ENCODE peak calls at places on chromosomes 3 and 15, in seven cellular contexts. One of them, this sample, is unnamed.

GRCh38 chr15:29172742-29173725 is 96.6 kb downstream of the NSMCE3 start:
- DNase-seq in HCEC 1CT: no peak
- DNase-seq in CD4-positive, alpha-beta T cell: no peak
- DNase-seq in neuronal stem cell: no peak
- DNase-seq in activated CD4-positive, alpha-beta T cell treated with anti-CD3 and anti-CD28 coated beads, Interleukin-2, amount 50 U/mL, for 48 hours: no peak
- DNase-seq in activated gamma-delta T cell treated with anti-CD3 and anti-CD28 coated beads, Interleukin-2, amount 50 U/mL, for 16 hours: no peak
- DNase-seq in substantia nigra: no peak
- DNase-seq in this sample: no peak

GRCh38 chr15:26391556-26392229 is 381.2 kb downstream of the GABRB3 start:
- DNase-seq in activated gamma-delta T cell treated with anti-CD3 and anti-CD28 coated beads, Interleukin-2, amount 50 U/mL, for 16 hours: no peak
- DNase-seq in HCEC 1CT: no peak
- DNase-seq in activated CD4-positive, alpha-beta T cell treated with anti-CD3 and anti-CD28 coated beads, Interleukin-2, amount 50 U/mL, for 48 hours: no peak
- DNase-seq in substantia nigra: no peak
- DNase-seq in CD4-positive, alpha-beta T cell: no peak
- DNase-seq in neuronal stem cell: no peak
- DNase-seq in this sample: no peak

GRCh38 chr3:56758539-56758981 is 43.2 kb downstream of the ARHGEF3 start:
- DNase-seq in CD4-positive, alpha-beta T cell: peak; percentile 7
- DNase-seq in neuronal stem cell: no peak
- DNase-seq in activated CD4-positive, alpha-beta T cell treated with anti-CD3 and anti-CD28 coated beads, Interleukin-2, amount 50 U/mL, for 48 hours: peak; percentile 22
- DNase-seq in HCEC 1CT: peak; percentile 92
- DNase-seq in activated gamma-delta T cell treated with anti-CD3 and anti-CD28 coated beads, Interleukin-2, amount 50 U/mL, for 16 hours: peak; percentile 2
- DNase-seq in substantia nigra: no peak
- DNase-seq in this sample: no peak

GRCh38 chr3:146540236-146540635 is 4.2 kb downstream of the PLSCR1 start:
- DNase-seq in activated gamma-delta T cell treated with anti-CD3 and anti-CD28 coated beads, Interleukin-2, amount 50 U/mL, for 16 hours: no peak
- DNase-seq in CD4-positive, alpha-beta T cell: no peak
- DNase-seq in HCEC 1CT: no peak
- DNase-seq in neuronal stem cell: no peak
- DNase-seq in substantia nigra: no peak
- DNase-seq in activated CD4-positive, alpha-beta T cell treated with anti-CD3 and anti-CD28 coated beads, Interleukin-2, amount 50 U/mL, for 48 hours: no peak
- DNase-seq in this sample: no peak

GRCh38 chr3:12932754-12933153 is 91.4 kb upstream of the RPL32 start:
- DNase-seq in CD4-positive, alpha-beta T cell: no peak
- DNase-seq in substantia nigra: no peak
- DNase-seq in neuronal stem cell: no peak
- DNase-seq in HCEC 1CT: no peak
- DNase-seq in activated gamma-delta T cell treated with anti-CD3 and anti-CD28 coated beads, Interleukin-2, amount 50 U/mL, for 16 hours: no peak
- DNase-seq in activated CD4-positive, alpha-beta T cell treated with anti-CD3 and anti-CD28 coated beads, Interleukin-2, amount 50 U/mL, for 48 hours: no peak
- DNase-seq in this sample: no peak

GRCh38 chr3:38582941-38583645 is 66.4 kb downstream of the SCN5A start:
- DNase-seq in neuronal stem cell: no peak
- DNase-seq in activated CD4-positive, alpha-beta T cell treated with anti-CD3 and anti-CD28 coated beads, Interleukin-2, amount 50 U/mL, for 48 hours: no peak
- DNase-seq in activated gamma-delta T cell treated with anti-CD3 and anti-CD28 coated beads, Interleukin-2, amount 50 U/mL, for 16 hours: no peak
- DNase-seq in HCEC 1CT: no peak
- DNase-seq in CD4-positive, alpha-beta T cell: no peak
- DNase-seq in substantia nigra: no peak
- DNase-seq in this sample: no peak

GRCh38 chr3:46934067-46934466 is 42.5 kb downstream of the CCDC12 start:
- DNase-seq in CD4-positive, alpha-beta T cell: no peak
- DNase-seq in neuronal stem cell: no peak
- DNase-seq in substantia nigra: no peak
- DNase-seq in HCEC 1CT: no peak
- DNase-seq in activated gamma-delta T cell treated with anti-CD3 and anti-CD28 coated beads, Interleukin-2, amount 50 U/mL, for 16 hours: no peak
- DNase-seq in activated CD4-positive, alpha-beta T cell treated with anti-CD3 and anti-CD28 coated beads, Interleukin-2, amount 50 U/mL, for 48 hours: no peak
- DNase-seq in this sample: no peak

GRCh38 chr15:26773485-26773877 is 615 bp upstream of the GABRB3 start:
- DNase-seq in substantia nigra: no peak
- DNase-seq in CD4-positive, alpha-beta T cell: no peak
- DNase-seq in HCEC 1CT: no peak
- DNase-seq in activated gamma-delta T cell treated with anti-CD3 and anti-CD28 coated beads, Interleukin-2, amount 50 U/mL, for 16 hours: no peak
- DNase-seq in activated CD4-positive, alpha-beta T cell treated with anti-CD3 and anti-CD28 coated beads, Interleukin-2, amount 50 U/mL, for 48 hours: no peak
- DNase-seq in neuronal stem cell: no peak
- DNase-seq in this sample: no peak

GRCh38 chr15:61119556-61119955 is 109.5 kb downstream of the RORA start:
- DNase-seq in substantia nigra: no peak
- DNase-seq in activated gamma-delta T cell treated with anti-CD3 and anti-CD28 coated beads, Interleukin-2, amount 50 U/mL, for 16 hours: no peak
- DNase-seq in CD4-positive, alpha-beta T cell: no peak
- DNase-seq in activated CD4-positive, alpha-beta T cell treated with anti-CD3 and anti-CD28 coated beads, Interleukin-2, amount 50 U/mL, for 48 hours: no peak
- DNase-seq in neuronal stem cell: no peak
- DNase-seq in HCEC 1CT: no peak
- DNase-seq in this sample: no peak

GRCh38 chr3:40490916-40491315 is 14.0 kb downstream of the ZNF619 start:
- DNase-seq in activated gamma-delta T cell treated with anti-CD3 and anti-CD28 coated beads, Interleukin-2, amount 50 U/mL, for 16 hours: no peak
- DNase-seq in HCEC 1CT: no peak
- DNase-seq in CD4-positive, alpha-beta T cell: no peak
- DNase-seq in substantia nigra: no peak
- DNase-seq in activated CD4-positive, alpha-beta T cell treated with anti-CD3 and anti-CD28 coated beads, Interleukin-2, amount 50 U/mL, for 48 hours: no peak
- DNase-seq in neuronal stem cell: no peak
- DNase-seq in this sample: no peak

GRCh38 chr15:52257734-52258062 is 37.9 kb downstream of the MYO5C start:
- DNase-seq in activated CD4-positive, alpha-beta T cell treated with anti-CD3 and anti-CD28 coated beads, Interleukin-2, amount 50 U/mL, for 48 hours: no peak
- DNase-seq in neuronal stem cell: peak; percentile 26
- DNase-seq in HCEC 1CT: no peak
- DNase-seq in activated gamma-delta T cell treated with anti-CD3 and anti-CD28 coated beads, Interleukin-2, amount 50 U/mL, for 16 hours: no peak
- DNase-seq in CD4-positive, alpha-beta T cell: no peak
- DNase-seq in substantia nigra: no peak
- DNase-seq in this sample: no peak

GRCh38 chr15:101432982-101433381 is 56.5 kb downstream of the PCSK6 start:
- DNase-seq in activated gamma-delta T cell treated with anti-CD3 and anti-CD28 coated beads, Interleukin-2, amount 50 U/mL, for 16 hours: no peak
- DNase-seq in HCEC 1CT: no peak
- DNase-seq in substantia nigra: no peak
- DNase-seq in CD4-positive, alpha-beta T cell: no peak
- DNase-seq in neuronal stem cell: no peak
- DNase-seq in activated CD4-positive, alpha-beta T cell treated with anti-CD3 and anti-CD28 coated beads, Interleukin-2, amount 50 U/mL, for 48 hours: no peak
- DNase-seq in this sample: no peak

GRCh38 chr3:71723452-71724170 is 1.6 kb downstream of the EIF4E3 start:
- DNase-seq in activated CD4-positive, alpha-beta T cell treated with anti-CD3 and anti-CD28 coated beads, Interleukin-2, amount 50 U/mL, for 48 hours: peak; percentile 33
- DNase-seq in HCEC 1CT: no peak
- DNase-seq in neuronal stem cell: no peak
- DNase-seq in substantia nigra: no peak
- DNase-seq in CD4-positive, alpha-beta T cell: peak; percentile 43
- DNase-seq in activated gamma-delta T cell treated with anti-CD3 and anti-CD28 coated beads, Interleukin-2, amount 50 U/mL, for 16 hours: peak; percentile 37
- DNase-seq in this sample: no peak

GRCh38 chr3:126549861-126550487 is 8.8 kb downstream of the C3orf22 start:
- DNase-seq in substantia nigra: no peak
- DNase-seq in CD4-positive, alpha-beta T cell: no peak
- DNase-seq in HCEC 1CT: no peak
- DNase-seq in activated gamma-delta T cell treated with anti-CD3 and anti-CD28 coated beads, Interleukin-2, amount 50 U/mL, for 16 hours: no peak
- DNase-seq in neuronal stem cell: no peak
- DNase-seq in activated CD4-positive, alpha-beta T cell treated with anti-CD3 and anti-CD28 coated beads, Interleukin-2, amount 50 U/mL, for 48 hours: no peak
- DNase-seq in this sample: no peak

This sample was measured in globus pallidus.